ENCODE peak calls at places on chromosome 22, in five cellular contexts. A, V, I, P and T are unnamed samples.
A peak's percentile ranks its signal among the peaks of the same experiment; 100 is the strongest.

GRCh38 chr22:44523981-44524759 is 26.1 kb upstream of the RTL6 start:
- DNase-seq in I (no peak), V (peak; percentile 93), P (peak; percentile 85), A (peak; percentile 23), T (no peak)

GRCh38 chr22:20021196-20022181 is 579 bp downstream of the TANGO2 start:
- DNase-seq in A (no peak), V (no peak), P (peak; percentile 79), I (no peak), T (no peak)

GRCh38 chr22:22376352-22376706 is 131.7 kb downstream of the VPREB1 start:
- DNase-seq in A (no peak), I (no peak), P (no peak), V (no peak), T (no peak)

GRCh38 chr22:29208879-29209623 is 3.4 kb downstream of the EMID1 start:
- DNase-seq in I (no peak), P (no peak), A (no peak), V (no peak), T (no peak)

GRCh38 chr22:47171441-47172221 is 409.2 kb downstream of the TBC1D22A start:
- DNase-seq in V (no peak), A (no peak), I (no peak), P (no peak), T (no peak)

GRCh38 chr22:30221121-30221992 is 25.2 kb downstream of the LIF start:
- DNase-seq in A (no peak), V (no peak), P (no peak), I (no peak), T (peak; percentile 45)

GRCh38 chr22:50563410-50564160 is 866 bp upstream of the SYCE3 start:
- DNase-seq in A (no peak), I (no peak), P (no peak), V (no peak), T (no peak)

GRCh38 chr22:27251563-27251962 is 550.0 kb downstream of the MN1 start:
- DNase-seq in I (no peak), P (peak; percentile 40), V (no peak), A (no peak), T (no peak)

GRCh38 chr22:36211237-36211881 is 9.8 kb upstream of the APOL4 start:
- DNase-seq in P (peak; percentile 66), I (peak; percentile 50), V (no peak), A (no peak), T (no peak)

GRCh38 chr22:40310081-40310770 is 36.1 kb upstream of the ADSL start:
- DNase-seq in I (no peak), A (no peak), P (peak; percentile 23), V (peak; percentile 76), T (no peak)

GRCh38 chr22:48088926-48089536 is 1326.6 kb downstream of the TBC1D22A start:
- DNase-seq in I (no peak), V (no peak), A (no peak), P (no peak), T (no peak)

GRCh38 chr22:48889887-48890692 is 937.6 kb downstream of the BRD1 start:
- DNase-seq in A (no peak), I (no peak), P (no peak), V (no peak), T (no peak)

GRCh38 chr22:21594865-21595452 is 27.4 kb downstream of the UBE2L3 start:
- DNase-seq in P (no peak), I (no peak), V (no peak), A (no peak), T (no peak)

GRCh38 chr22:28894320-28894719 is 10.9 kb downstream of the ZNRF3 start:
- DNase-seq in A (no peak), P (no peak), I (no peak), V (no peak), T (no peak)

GRCh38 chr22:50078246-50078645 is 7.0 kb downstream of the MLC1 start:
- DNase-seq in V (no peak), P (no peak), A (no peak), I (no peak), T (no peak)

GRCh38 chr22:43582394-43582793 is 170.6 kb downstream of the MPPED1 start:
- DNase-seq in I (no peak), P (no peak), V (no peak), A (no peak), T (no peak)

GRCh38 chr22:37638351-37639069 is 959 bp upstream of the SH3BP1 start:
- DNase-seq in P (no peak), A (no peak), V (no peak), I (no peak), T (no peak)

GRCh38 chr22:21961886-21962654 is 9.4 kb upstream of the PPM1F start:
- DNase-seq in P (peak; percentile 67), V (peak; percentile 29), A (peak; percentile 41), I (no peak), T (no peak)

GRCh38 chr22:39173787-39174497 is 21.5 kb upstream of the CBX7 start:
- DNase-seq in V (no peak), P (peak; percentile 8), I (no peak), A (no peak), T (peak; percentile 45)

GRCh38 chr22:22061085-22062077 is 78.8 kb upstream of the TOP3B start:
- DNase-seq in A (no peak), V (no peak), I (peak; percentile 12), P (no peak), T (no peak)

GRCh38 chr22:42993651-42994275 is 21.2 kb downstream of the PACSIN2 start:
- DNase-seq in V (peak; percentile 60), P (peak; percentile 83), A (no peak), I (no peak), T (no peak)

GRCh38 chr22:46750861-46751260 is 11.6 kb upstream of the TBC1D22A start:
- DNase-seq in P (no peak), A (no peak), I (no peak), V (no peak), T (no peak)

GRCh38 chr22:19632671-19633148 is 81.6 kb upstream of the SEPTIN5 start:
- DNase-seq in A (no peak), V (no peak), I (no peak), P (no peak), T (no peak)

GRCh38 chr22:24965822-24966626 is 13.5 kb downstream of the KIAA1671 start:
- DNase-seq in A (no peak), P (peak; percentile 43), I (no peak), V (no peak), T (no peak)

GRCh38 chr22:45318558-45319318 is 9.0 kb downstream of the FAM118A start:
- DNase-seq in P (peak; percentile 48), A (no peak), V (no peak), I (no peak), T (peak; percentile 49)

GRCh38 chr22:49960967-49961600 is 512 bp downstream of the PIM3 start:
- DNase-seq in V (no peak), A (no peak), I (no peak), P (no peak), T (no peak)

GRCh38 chr22:24950272-24950902 is 2.1 kb upstream of the KIAA1671 start:
- DNase-seq in A (no peak), I (no peak), P (peak; percentile 64), V (no peak), T (no peak)

GRCh38 chr22:19843857-19844422 is 10.7 kb downstream of the GNB1L start:
- DNase-seq in V (no peak), A (no peak), I (no peak), P (no peak), T (no peak)

GRCh38 chr22:46328797-46329196 is 6.7 kb upstream of the TRMU start:
- DNase-seq in A (no peak), P (no peak), V (no peak), I (no peak), T (no peak)

GRCh38 chr22:27568265-27568664 is 233.3 kb downstream of the MN1 start:
- DNase-seq in A (no peak), P (no peak), V (no peak), I (no peak), T (no peak)

GRCh38 chr22:35601743-35602633 is 15.1 kb downstream of the MB start:
- DNase-seq in V (peak; percentile 69), I (no peak), P (peak; percentile 90), A (peak; percentile 40), T (no peak)

GRCh38 chr22:42937164-42937854 is 77.6 kb downstream of the PACSIN2 start:
- DNase-seq in I (no peak), A (peak; percentile 57), P (peak; percentile 88), V (no peak), T (no peak)

GRCh38 chr22:42754658-42755057 is 34.0 kb upstream of the A4GALT start:
- DNase-seq in A (peak; percentile 49), I (no peak), P (peak; percentile 86), V (peak; percentile 48), T (no peak)